ENCODE peak calls at places on chromosomes 5 and 9, in eight cellular contexts. One of them, this sample, is unnamed.

GRCh38 chr9:95999390-95999789 is 123.9 kb downstream of the ERCC6L2 start:
- DNase-seq in stimulated activated CD4-positive, alpha-beta T cell treated with anti-CD3 and anti-CD28 coated beads, Interleukin-4, amount 100 ng/mL, for 24 hours: no peak
- DNase-seq in NCI-H1417: no peak
- DNase-seq in AML-193: no peak
- DNase-seq in sciatic nerve: no peak
- DNase-seq in nucleus accumbens: no peak
- DNase-seq in putamen: no peak
- DNase-seq in fibroblast of pulmonary artery: no peak
- DNase-seq in this sample: no peak

GRCh38 chr9:35729700-35730485 is 2.1 kb downstream of the TLN1 start:
- DNase-seq in stimulated activated CD4-positive, alpha-beta T cell treated with anti-CD3 and anti-CD28 coated beads, Interleukin-4, amount 100 ng/mL, for 24 hours: peak; percentile 31
- DNase-seq in fibroblast of pulmonary artery: peak; percentile 79
- DNase-seq in NCI-H1417: no peak
- DNase-seq in putamen: no peak
- DNase-seq in nucleus accumbens: peak; percentile 27
- DNase-seq in sciatic nerve: no peak
- DNase-seq in AML-193: peak; percentile 75
- DNase-seq in this sample: peak; percentile 43

GRCh38 chr5:143964919-143965318 is 153.0 kb downstream of the HMHB1 start:
- DNase-seq in AML-193: no peak
- DNase-seq in NCI-H1417: no peak
- DNase-seq in sciatic nerve: no peak
- DNase-seq in nucleus accumbens: no peak
- DNase-seq in putamen: no peak
- DNase-seq in stimulated activated CD4-positive, alpha-beta T cell treated with anti-CD3 and anti-CD28 coated beads, Interleukin-4, amount 100 ng/mL, for 24 hours: no peak
- DNase-seq in fibroblast of pulmonary artery: no peak
- DNase-seq in this sample: no peak

GRCh38 chr9:15182755-15183154 is 124.3 kb downstream of the TTC39B start:
- DNase-seq in NCI-H1417: peak; percentile 56
- DNase-seq in stimulated activated CD4-positive, alpha-beta T cell treated with anti-CD3 and anti-CD28 coated beads, Interleukin-4, amount 100 ng/mL, for 24 hours: no peak
- DNase-seq in nucleus accumbens: no peak
- DNase-seq in putamen: no peak
- DNase-seq in fibroblast of pulmonary artery: no peak
- DNase-seq in sciatic nerve: no peak
- DNase-seq in AML-193: no peak
- DNase-seq in this sample: no peak

GRCh38 chr9:90832251-90832650 is 30.6 kb downstream of the SYK start:
- DNase-seq in putamen: no peak
- DNase-seq in stimulated activated CD4-positive, alpha-beta T cell treated with anti-CD3 and anti-CD28 coated beads, Interleukin-4, amount 100 ng/mL, for 24 hours: no peak
- DNase-seq in sciatic nerve: no peak
- DNase-seq in NCI-H1417: no peak
- DNase-seq in AML-193: no peak
- DNase-seq in fibroblast of pulmonary artery: no peak
- DNase-seq in nucleus accumbens: no peak
- DNase-seq in this sample: no peak

GRCh38 chr9:96486351-96487029 is 36.5 kb downstream of the HABP4 start:
- DNase-seq in fibroblast of pulmonary artery: peak; percentile 75
- DNase-seq in NCI-H1417: no peak
- DNase-seq in sciatic nerve: peak; percentile 80
- DNase-seq in AML-193: no peak
- DNase-seq in stimulated activated CD4-positive, alpha-beta T cell treated with anti-CD3 and anti-CD28 coated beads, Interleukin-4, amount 100 ng/mL, for 24 hours: no peak
- DNase-seq in nucleus accumbens: peak; percentile 23
- DNase-seq in putamen: no peak
- DNase-seq in this sample: no peak

GRCh38 chr9:27672730-27673129 is 99.4 kb upstream of the C9orf72 start:
- DNase-seq in putamen: no peak
- DNase-seq in fibroblast of pulmonary artery: no peak
- DNase-seq in NCI-H1417: no peak
- DNase-seq in sciatic nerve: no peak
- DNase-seq in nucleus accumbens: no peak
- DNase-seq in stimulated activated CD4-positive, alpha-beta T cell treated with anti-CD3 and anti-CD28 coated beads, Interleukin-4, amount 100 ng/mL, for 24 hours: no peak
- DNase-seq in AML-193: no peak
- DNase-seq in this sample: no peak

GRCh38 chr5:151772029-151772867 is 494 bp downstream of the G3BP1 start:
- DNase-seq in nucleus accumbens: peak; percentile 46
- DNase-seq in stimulated activated CD4-positive, alpha-beta T cell treated with anti-CD3 and anti-CD28 coated beads, Interleukin-4, amount 100 ng/mL, for 24 hours: peak; percentile 42
- DNase-seq in AML-193: peak; percentile 23
- DNase-seq in NCI-H1417: peak; percentile 68
- DNase-seq in sciatic nerve: peak; percentile 73
- DNase-seq in fibroblast of pulmonary artery: peak; percentile 34
- DNase-seq in putamen: peak; percentile 41
- DNase-seq in this sample: no peak

GRCh38 chr5:81233080-81233634 is at the start of gene CKMT2:
- DNase-seq in stimulated activated CD4-positive, alpha-beta T cell treated with anti-CD3 and anti-CD28 coated beads, Interleukin-4, amount 100 ng/mL, for 24 hours: no peak
- DNase-seq in fibroblast of pulmonary artery: peak; percentile 60
- DNase-seq in AML-193: no peak
- DNase-seq in nucleus accumbens: peak; percentile 41
- DNase-seq in sciatic nerve: peak; percentile 80
- DNase-seq in NCI-H1417: no peak
- DNase-seq in putamen: no peak
- DNase-seq in this sample: no peak

GRCh38 chr9:117957267-117957666 is 253.1 kb downstream of the TLR4 start:
- DNase-seq in stimulated activated CD4-positive, alpha-beta T cell treated with anti-CD3 and anti-CD28 coated beads, Interleukin-4, amount 100 ng/mL, for 24 hours: no peak
- DNase-seq in sciatic nerve: no peak
- DNase-seq in fibroblast of pulmonary artery: no peak
- DNase-seq in putamen: no peak
- DNase-seq in nucleus accumbens: no peak
- DNase-seq in NCI-H1417: peak; percentile 78
- DNase-seq in AML-193: no peak
- DNase-seq in this sample: no peak

GRCh38 chr5:141778211-141778610 is 96.2 kb upstream of the ARAP3 start:
- DNase-seq in stimulated activated CD4-positive, alpha-beta T cell treated with anti-CD3 and anti-CD28 coated beads, Interleukin-4, amount 100 ng/mL, for 24 hours: no peak
- DNase-seq in nucleus accumbens: no peak
- DNase-seq in putamen: no peak
- DNase-seq in fibroblast of pulmonary artery: peak; percentile 84
- DNase-seq in AML-193: no peak
- DNase-seq in sciatic nerve: no peak
- DNase-seq in NCI-H1417: no peak
- DNase-seq in this sample: no peak

GRCh38 chr5:90483206-90483605 is 8.5 kb downstream of the POLR3G start:
- DNase-seq in NCI-H1417: no peak
- DNase-seq in fibroblast of pulmonary artery: peak; percentile 79
- DNase-seq in sciatic nerve: no peak
- DNase-seq in AML-193: no peak
- DNase-seq in putamen: no peak
- DNase-seq in nucleus accumbens: no peak
- DNase-seq in stimulated activated CD4-positive, alpha-beta T cell treated with anti-CD3 and anti-CD28 coated beads, Interleukin-4, amount 100 ng/mL, for 24 hours: no peak
- DNase-seq in this sample: no peak

GRCh38 chr9:68970150-68970549 is 43.8 kb downstream of the PRKACG start:
- DNase-seq in putamen: no peak
- DNase-seq in nucleus accumbens: no peak
- DNase-seq in stimulated activated CD4-positive, alpha-beta T cell treated with anti-CD3 and anti-CD28 coated beads, Interleukin-4, amount 100 ng/mL, for 24 hours: no peak
- DNase-seq in sciatic nerve: no peak
- DNase-seq in NCI-H1417: peak; percentile 99
- DNase-seq in fibroblast of pulmonary artery: no peak
- DNase-seq in AML-193: no peak
- DNase-seq in this sample: no peak

GRCh38 chr5:168553377-168554130 is 24.4 kb downstream of the FBLL1 start:
- DNase-seq in putamen: no peak
- DNase-seq in sciatic nerve: no peak
- DNase-seq in stimulated activated CD4-positive, alpha-beta T cell treated with anti-CD3 and anti-CD28 coated beads, Interleukin-4, amount 100 ng/mL, for 24 hours: no peak
- DNase-seq in AML-193: no peak
- DNase-seq in nucleus accumbens: no peak
- DNase-seq in fibroblast of pulmonary artery: no peak
- DNase-seq in NCI-H1417: no peak
- DNase-seq in this sample: no peak

GRCh38 chr9:98097836-98098235 is 21.2 kb downstream of the TRIM14 start:
- DNase-seq in AML-193: no peak
- DNase-seq in nucleus accumbens: no peak
- DNase-seq in fibroblast of pulmonary artery: no peak
- DNase-seq in NCI-H1417: peak; percentile 73
- DNase-seq in stimulated activated CD4-positive, alpha-beta T cell treated with anti-CD3 and anti-CD28 coated beads, Interleukin-4, amount 100 ng/mL, for 24 hours: peak; percentile 60
- DNase-seq in putamen: no peak
- DNase-seq in sciatic nerve: no peak
- DNase-seq in this sample: no peak

GRCh38 chr5:68265822-68266395 is 50.4 kb downstream of the PIK3R1 start:
- DNase-seq in sciatic nerve: no peak
- DNase-seq in AML-193: no peak
- DNase-seq in putamen: no peak
- DNase-seq in nucleus accumbens: no peak
- DNase-seq in stimulated activated CD4-positive, alpha-beta T cell treated with anti-CD3 and anti-CD28 coated beads, Interleukin-4, amount 100 ng/mL, for 24 hours: no peak
- DNase-seq in NCI-H1417: no peak
- DNase-seq in fibroblast of pulmonary artery: peak; percentile 47
- DNase-seq in this sample: no peak

GRCh38 chr9:36029765-36030528 is 6.8 kb upstream of the RECK start:
- DNase-seq in nucleus accumbens: no peak
- DNase-seq in stimulated activated CD4-positive, alpha-beta T cell treated with anti-CD3 and anti-CD28 coated beads, Interleukin-4, amount 100 ng/mL, for 24 hours: no peak
- DNase-seq in putamen: no peak
- DNase-seq in fibroblast of pulmonary artery: peak; percentile 97
- DNase-seq in sciatic nerve: no peak
- DNase-seq in AML-193: peak; percentile 72
- DNase-seq in NCI-H1417: no peak
- DNase-seq in this sample: no peak

GRCh38 chr5:42779083-42779482 is 22.5 kb downstream of the CCDC152 start:
- DNase-seq in putamen: no peak
- DNase-seq in stimulated activated CD4-positive, alpha-beta T cell treated with anti-CD3 and anti-CD28 coated beads, Interleukin-4, amount 100 ng/mL, for 24 hours: no peak
- DNase-seq in sciatic nerve: no peak
- DNase-seq in NCI-H1417: no peak
- DNase-seq in fibroblast of pulmonary artery: no peak
- DNase-seq in AML-193: no peak
- DNase-seq in nucleus accumbens: no peak
- DNase-seq in this sample: no peak

GRCh38 chr5:148554621-148555020 is 99.7 kb downstream of the HTR4 start:
- DNase-seq in sciatic nerve: no peak
- DNase-seq in fibroblast of pulmonary artery: no peak
- DNase-seq in nucleus accumbens: no peak
- DNase-seq in AML-193: no peak
- DNase-seq in stimulated activated CD4-positive, alpha-beta T cell treated with anti-CD3 and anti-CD28 coated beads, Interleukin-4, amount 100 ng/mL, for 24 hours: no peak
- DNase-seq in putamen: peak; percentile 14
- DNase-seq in NCI-H1417: no peak
- DNase-seq in this sample: no peak

GRCh38 chr9:98536542-98537173 is 172.1 kb downstream of the GABBR2 start:
- DNase-seq in nucleus accumbens: no peak
- DNase-seq in AML-193: peak; percentile 13
- DNase-seq in putamen: no peak
- DNase-seq in stimulated activated CD4-positive, alpha-beta T cell treated with anti-CD3 and anti-CD28 coated beads, Interleukin-4, amount 100 ng/mL, for 24 hours: peak; percentile 22
- DNase-seq in fibroblast of pulmonary artery: no peak
- DNase-seq in NCI-H1417: peak; percentile 34
- DNase-seq in sciatic nerve: no peak
- DNase-seq in this sample: no peak

This sample was measured in GDM1.